ENCODE peak calls at places on chromosomes 6 and 20, in five cellular contexts. K is cardiac septum, N is pancreas, Q is IMR-90, R is NCI-H1417. W is an unnamed sample.

GRCh38 chr20:58135441-58136170 is 92.8 kb downstream of the ANKRD60 start:
- DNase-seq in K (peak), N (no peak), Q (no peak), R (no peak), W (peak)

GRCh38 chr20:37137547-37137946 is 41.6 kb upstream of the RPN2 start:
- DNase-seq in K (no peak), N (no peak), Q (no peak), R (no peak), W (no peak)

GRCh38 chr6:76697585-76697984 is 625.1 kb upstream of the IMPG1 start:
- DNase-seq in K (no peak), N (no peak), Q (peak), R (no peak), W (peak)

GRCh38 chr6:18327621-18328548 is 59.3 kb upstream of the RNF144B start:
- DNase-seq in K (no peak), N (no peak), Q (no peak), R (peak), W (peak)

GRCh38 chr20:62309198-62309944 is 6.6 kb downstream of the ADRM1 start:
- DNase-seq in K (no peak), N (no peak), Q (no peak), R (no peak), W (no peak)

GRCh38 chr20:40991181-40991889 is 37.3 kb upstream of the TOP1 start:
- DNase-seq in K (no peak), N (no peak), Q (no peak), R (no peak), W (no peak)

GRCh38 chr6:79084693-79085092 is 6.6 kb upstream of the PHIP start:
- DNase-seq in K (no peak), N (no peak), Q (no peak), R (no peak), W (no peak)

GRCh38 chr20:43969501-43969900 is 54.8 kb downstream of the TOX2 start:
- DNase-seq in K (peak), N (no peak), Q (no peak), R (peak), W (no peak)

GRCh38 chr6:156662025-156662445 is 115.1 kb upstream of the ARID1B start:
- DNase-seq in K (no peak), N (peak), Q (no peak), R (no peak), W (no peak)

GRCh38 chr6:101730954-101731353 is 337.4 kb downstream of the GRIK2 start:
- DNase-seq in K (no peak), N (no peak), Q (peak), R (no peak), W (peak)

GRCh38 chr6:4774715-4775590 is 1.3 kb upstream of the CDYL start:
- DNase-seq in K (peak), N (no peak), Q (no peak), R (no peak), W (peak)

GRCh38 chr20:10861619-10862018 is 187.8 kb upstream of the JAG1 start:
- DNase-seq in K (no peak), N (peak), Q (no peak), R (no peak), W (peak)

GRCh38 chr20:16483024-16483423 is 90.2 kb downstream of the KIF16B start:
- DNase-seq in K (no peak), N (no peak), Q (no peak), R (no peak), W (no peak)

GRCh38 chr20:54922096-54922495 is 446.7 kb downstream of the DOK5 start:
- DNase-seq in K (no peak), N (no peak), Q (no peak), R (no peak), W (no peak)

GRCh38 chr6:130560231-130560630 is 194.4 kb downstream of the TMEM200A start:
- DNase-seq in K (no peak), N (no peak), Q (peak), R (no peak), W (no peak)

GRCh38 chr6:33822575-33823395 is 19.0 kb upstream of the MLN start:
- DNase-seq in K (no peak), N (no peak), Q (no peak), R (no peak), W (no peak)

GRCh38 chr6:168992696-168993185 is 260.9 kb downstream of the THBS2 start:
- DNase-seq in K (no peak), N (no peak), Q (no peak), R (peak), W (no peak)

GRCh38 chr20:53142651-53143177 is 170.6 kb downstream of the TSHZ2 start:
- DNase-seq in K (no peak), N (no peak), Q (no peak), R (no peak), W (no peak)

GRCh38 chr20:41027366-41027765 is 1.3 kb upstream of the TOP1 start:
- DNase-seq in K (no peak), N (no peak), Q (no peak), R (no peak), W (no peak)

GRCh38 chr6:90868256-90868655 is 281.4 kb upstream of the MAP3K7 start:
- DNase-seq in K (no peak), N (no peak), Q (no peak), R (no peak), W (no peak)

GRCh38 chr20:32965115-32965514 is 39.1 kb downstream of the SUN5 start:
- DNase-seq in K (no peak), N (no peak), Q (no peak), R (no peak), W (no peak)

GRCh38 chr6:110814488-110815259 is 595 bp downstream of the CDK19 start:
- DNase-seq in K (peak), N (peak), Q (peak), R (peak), W (peak)

W was measured in bronchial epithelial cell.